ENCODE peak calls at places on chromosomes 12 and 14, in seven cellular contexts. U is left ventricle myocardium inferior, E is GM23338, P is B cell, W is fibroblast of mammary gland, J is astrocyte of the spinal cord, K is cardiac muscle cell. G is an unnamed sample.
A peak's percentile ranks its signal among the peaks of the same experiment; 100 is the strongest.

GRCh38 chr12:22377731-22378496 is 43.4 kb upstream of the ST8SIA1 start:
- DNase-seq in J (peak; percentile 33), W (no peak), P (no peak), K (peak; percentile 54), E (no peak), U (no peak), G (no peak)

GRCh38 chr12:49059385-49060232 is 985 bp downstream of the KMT2D start:
- DNase-seq in E (peak; percentile 70), K (peak; percentile 32), U (no peak), P (no peak), J (no peak), W (no peak), G (peak; percentile 32)

GRCh38 chr14:38989917-38990546 is 113.0 kb downstream of the SEC23A start:
- DNase-seq in E (no peak), K (no peak), W (peak; percentile 10), P (peak; percentile 23), J (no peak), U (no peak), G (no peak)

GRCh38 chr12:41008472-41008871 is 179.6 kb upstream of the PDZRN4 start:
- DNase-seq in W (peak; percentile 16), E (peak; percentile 49), J (no peak), P (no peak), K (no peak), U (no peak), G (no peak)

GRCh38 chr12:2339022-2339431 is 286.2 kb downstream of the CACNA1C start:
- DNase-seq in W (peak; percentile 91), J (peak; percentile 82), P (no peak), K (peak; percentile 64), E (no peak), U (no peak), G (no peak)

GRCh38 chr14:50087350-50088116 is 28.8 kb downstream of the VCPKMT start:
- DNase-seq in K (no peak), U (no peak), E (no peak), P (peak; percentile 45), W (no peak), J (no peak), G (no peak)

GRCh38 chr12:30980886-30981662 is 54.5 kb downstream of the TSPAN11 start:
- DNase-seq in P (no peak), J (no peak), U (no peak), K (no peak), W (no peak), E (no peak), G (no peak)

GRCh38 chr12:106204312-106204711 is 43.5 kb downstream of the CKAP4 start:
- DNase-seq in W (no peak), K (no peak), E (no peak), U (no peak), J (no peak), P (no peak), G (no peak)

GRCh38 chr14:71449316-71450055 is 482.7 kb upstream of the RGS6 start:
- DNase-seq in W (no peak), U (no peak), E (no peak), J (no peak), P (no peak), K (no peak), G (no peak)

GRCh38 chr12:14275886-14276285 is 89.6 kb upstream of the ATF7IP start:
- DNase-seq in W (no peak), K (no peak), P (no peak), J (no peak), E (no peak), U (no peak), G (no peak)

GRCh38 chr12:115946092-115946491 is 331.4 kb downstream of the MED13L start:
- DNase-seq in J (no peak), W (no peak), K (no peak), U (no peak), P (no peak), E (no peak), G (no peak)

GRCh38 chr12:132489078-132489601 is 811 bp upstream of the FBRSL1 start:
- DNase-seq in U (peak; percentile 41), J (no peak), E (no peak), W (no peak), K (no peak), P (peak; percentile 86), G (no peak)

GRCh38 chr14:101404426-101405170 is 156.7 kb upstream of the DIO3 start:
- DNase-seq in J (no peak), K (peak; percentile 17), P (no peak), W (no peak), U (no peak), E (peak; percentile 57), G (no peak)

GRCh38 chr12:111393700-111394275 is 11.9 kb upstream of the SH2B3 start:
- DNase-seq in K (no peak), P (no peak), E (no peak), W (no peak), U (peak; percentile 48), J (no peak), G (no peak)

GRCh38 chr12:466039-466438 is 6.3 kb downstream of the B4GALNT3 start:
- DNase-seq in K (no peak), E (no peak), P (no peak), J (no peak), U (no peak), W (no peak), G (no peak)

GRCh38 chr14:54348923-54349615 is 47.7 kb upstream of the CDKN3 start:
- DNase-seq in P (no peak), J (peak; percentile 87), E (no peak), W (peak; percentile 61), U (peak; percentile 51), K (peak; percentile 73), G (no peak)

GRCh38 chr12:46468159-46468558 is 95.6 kb upstream of the SLC38A2 start:
- DNase-seq in E (no peak), P (no peak), J (peak; percentile 45), K (peak; percentile 81), W (no peak), U (peak; percentile 42), G (no peak)

GRCh38 chr12:105229446-105229845 is 6.5 kb downstream of the APPL2 start:
- DNase-seq in E (no peak), W (peak; percentile 64), P (no peak), U (no peak), K (no peak), J (no peak), G (no peak)

GRCh38 chr12:68042212-68042699 is 53.0 kb downstream of the IFNG-AS1 start:
- DNase-seq in W (peak; percentile 5), E (no peak), U (no peak), K (peak; percentile 1), P (peak; percentile 65), J (no peak), G (no peak)

GRCh38 chr14:75022655-75023054 is 19.9 kb downstream of the EIF2B2 start:
- DNase-seq in P (peak; percentile 15), K (no peak), U (peak; percentile 67), E (peak; percentile 68), W (no peak), J (peak; percentile 8), G (no peak)

GRCh38 chr12:131829351-131829794 is 1.2 kb downstream of the MMP17 start:
- DNase-seq in J (no peak), U (no peak), K (peak; percentile 29), E (no peak), P (no peak), W (no peak), G (no peak)

DNA sequence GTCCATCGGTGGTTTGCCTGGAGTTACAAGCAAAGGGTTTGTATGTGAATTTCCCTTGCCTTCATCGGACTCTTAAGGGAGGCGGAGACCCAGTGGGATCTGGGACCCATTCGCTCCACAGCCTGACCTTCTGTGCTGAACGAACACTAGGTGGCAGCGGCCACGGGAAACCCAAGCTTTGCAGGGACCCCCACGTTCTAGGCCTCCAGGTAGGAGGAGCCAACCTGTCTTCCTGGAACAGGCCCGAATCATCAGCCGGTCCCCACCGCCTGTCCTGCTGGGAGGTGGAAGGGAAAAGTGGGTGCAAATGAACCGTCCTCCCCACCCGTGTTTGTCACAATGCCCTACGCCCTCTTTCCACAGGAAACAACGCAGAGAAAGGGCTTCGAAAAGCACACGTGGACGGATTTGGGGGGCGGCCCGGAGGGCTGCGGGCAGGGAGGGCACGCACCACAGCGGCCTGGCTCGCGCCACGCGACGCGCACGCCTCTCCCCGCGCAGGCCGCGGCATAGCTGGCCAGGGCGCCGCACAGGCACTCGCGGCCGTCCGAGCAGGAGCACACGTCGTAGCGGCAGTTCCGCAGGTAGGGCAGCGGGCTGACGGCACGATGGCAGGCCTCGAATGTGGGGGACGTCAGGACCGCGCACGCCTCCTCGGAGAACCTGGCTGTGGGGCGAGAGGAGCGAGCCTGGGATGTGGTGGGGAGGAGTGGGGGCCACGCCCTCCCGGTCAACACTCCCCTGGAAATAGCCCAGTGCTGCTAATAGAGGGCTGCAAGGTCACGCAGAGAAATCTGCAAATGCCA is 67.9 kb downstream of the VWF start:
- DNase-seq in P (peak; percentile 27), J (no peak), K (no peak), E (peak; percentile 85), W (no peak), U (no peak), G (no peak)
- TF ChIP-seq CTCF in P (no peak), J (peak; percentile 44), K (peak; percentile 56), E (peak; percentile 80), W (peak; percentile 28), U (peak; percentile 39), G (peak; percentile 56)

GRCh38 chr12:92717202-92717601 is 14.4 kb downstream of the PLEKHG7 start:
- DNase-seq in E (peak; percentile 74), J (peak; percentile 24), W (peak; percentile 76), U (no peak), K (peak; percentile 73), P (no peak), G (no peak)
- TF ChIP-seq CTCF in E (peak; percentile 71), J (peak; percentile 38), W (peak; percentile 67), U (peak; percentile 46), K (peak; percentile 54), P (no peak), G (no peak)

GRCh38 chr14:92943855-92944570 is 21.1 kb downstream of the CHGA start:
- DNase-seq in K (peak; percentile 45), E (no peak), U (no peak), W (no peak), P (no peak), J (no peak), G (no peak)

GRCh38 chr14:92945959-92946846 is 23.3 kb downstream of the CHGA start:
- DNase-seq in P (no peak), K (peak; percentile 70), E (no peak), W (peak; percentile 63), U (peak; percentile 56), J (peak; percentile 62), G (no peak)

GRCh38 chr14:92946847-92947545 is 24.0 kb downstream of the CHGA start:
- DNase-seq in J (no peak), W (no peak), U (no peak), E (no peak), P (no peak), K (no peak), G (no peak)

GRCh38 chr14:92944976-92945375 is 22.0 kb downstream of the CHGA start:
- DNase-seq in P (no peak), J (no peak), K (no peak), U (no peak), E (no peak), W (no peak), G (no peak)

GRCh38 chr14:92945544-92945943 is 22.6 kb downstream of the CHGA start:
- DNase-seq in E (no peak), P (no peak), J (no peak), W (no peak), U (no peak), K (no peak), G (no peak)
- TF ChIP-seq CTCF in E (no peak), P (no peak), J (no peak), W (no peak), U (no peak), K (no peak), G (no peak)

DNA sequence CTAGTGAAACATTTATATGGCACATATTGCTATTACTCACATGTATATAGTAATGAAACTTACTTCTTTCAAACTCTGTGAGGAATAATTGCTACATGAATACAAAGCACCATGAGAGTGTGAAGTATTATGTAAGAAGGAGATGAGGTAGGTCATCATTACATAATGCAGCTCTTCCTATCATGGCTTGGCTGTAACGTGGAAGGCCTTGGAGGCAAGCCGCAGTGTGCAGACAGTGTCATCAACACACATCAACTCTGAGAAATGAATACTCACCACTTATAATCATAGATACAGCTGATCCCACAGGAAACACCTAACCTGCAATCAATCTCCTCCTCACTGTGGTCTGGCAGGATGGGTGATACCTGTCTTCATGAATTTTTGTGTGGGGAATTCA is 49.9 kb upstream of the CCDC91 start:
- DNase-seq in J (no peak), U (no peak), W (no peak), P (no peak), E (no peak), K (no peak), G (no peak)
- TF ChIP-seq CTCF in J (no peak), U (no peak), W (no peak), P (no peak), E (no peak), K (no peak), G (no peak)

G was measured in progenitor cell of endocrine pancreas.